ENCODE peak calls at places on chromosome 5, in eight cellular contexts. M is sigmoid colon; Y is IMR-90; D is AG08396; E is activated T-helper 9 cell treated with anti-CD3 and anti-CD28 coated beads, Interleukin-2, amount 50 U/mL, for 16 hours; O is activated T-cell treated with anti-CD3 and anti-CD28 coated beads, Interleukin-2, amount 50 U/mL, for 24 hours; L is GM23248; B is A172. X is an unnamed sample.
A peak's percentile ranks its signal among the peaks of the same experiment; 100 is the strongest.

GRCh38 chr5:78659714-78660113 is 11.1 kb upstream of the LHFPL2 start:
- DNase-seq in E (no peak), O (no peak), D (no peak), Y (peak; percentile 91), L (no peak), M (no peak), B (peak; percentile 63), X (no peak)

GRCh38 chr5:40238066-40238745 is 441.5 kb upstream of the PTGER4 start:
- DNase-seq in L (peak; percentile 38), Y (no peak), B (no peak), D (no peak), E (no peak), O (no peak), M (no peak), X (no peak)

GRCh38 chr5:14900661-14901461 is 29.3 kb upstream of the ANKH start:
- DNase-seq in O (no peak), L (peak; percentile 83), D (peak; percentile 43), B (no peak), E (no peak), M (no peak), Y (peak; percentile 86), X (peak; percentile 81)

GRCh38 chr5:57366744-57367143 is 115.9 kb downstream of the ACTBL2 start:
- DNase-seq in Y (peak; percentile 28), L (peak; percentile 64), B (peak; percentile 89), O (no peak), D (peak; percentile 28), E (no peak), M (no peak), X (no peak)

GRCh38 chr5:90111354-90112070 is 298.0 kb downstream of the CETN3 start:
- DNase-seq in Y (no peak), B (no peak), E (no peak), L (peak; percentile 6), O (no peak), D (no peak), M (no peak), X (no peak)

GRCh38 chr5:132392411-132392810 is 22.9 kb downstream of the SLC22A5 start:
- DNase-seq in E (no peak), L (no peak), Y (no peak), D (no peak), O (no peak), M (no peak), B (no peak), X (no peak)

GRCh38 chr5:104179057-104179456 is 616.5 kb upstream of the NUDT12 start:
- DNase-seq in Y (peak; percentile 63), E (no peak), D (peak; percentile 23), M (no peak), B (peak; percentile 89), O (no peak), L (peak; percentile 40), X (peak; percentile 60)

GRCh38 chr5:143887901-143888648 is 76.1 kb downstream of the HMHB1 start:
- DNase-seq in B (peak; percentile 79), E (no peak), D (peak; percentile 40), M (no peak), L (peak; percentile 91), O (no peak), Y (peak; percentile 75), X (peak; percentile 57)

GRCh38 chr5:149434162-149435014 is 55.3 kb upstream of the IL17B start:
- DNase-seq in E (peak; percentile 20), M (peak; percentile 90), L (peak; percentile 69), D (peak; percentile 77), B (peak; percentile 73), Y (peak; percentile 82), O (peak; percentile 65), X (peak; percentile 95)

GRCh38 chr5:54654211-54654610 is 136.7 kb downstream of the SNX18 start:
- DNase-seq in L (peak; percentile 18), O (no peak), M (no peak), Y (peak; percentile 18), E (no peak), B (no peak), D (no peak), X (no peak)

GRCh38 chr5:74510476-74510875 is 130.1 kb downstream of the ENC1 start:
- DNase-seq in L (peak; percentile 37), E (no peak), M (no peak), Y (no peak), D (no peak), O (no peak), B (no peak), X (peak; percentile 49)

GRCh38 chr5:11182441-11183080 is 421.5 kb upstream of the DAP start:
- DNase-seq in D (peak; percentile 45), O (no peak), E (no peak), L (peak; percentile 66), Y (peak; percentile 47), B (peak; percentile 22), M (no peak), X (no peak)

GRCh38 chr5:126811515-126812198 is 34.7 kb downstream of the LMNB1 start:
- DNase-seq in D (peak; percentile 8), O (no peak), M (no peak), E (no peak), Y (peak; percentile 80), B (peak; percentile 88), L (peak; percentile 68), X (peak; percentile 1)

GRCh38 chr5:106380736-106381135 is 1290.0 kb downstream of the EFNA5 start:
- DNase-seq in B (peak; percentile 49), O (no peak), D (no peak), E (no peak), L (peak; percentile 25), M (no peak), Y (peak; percentile 85), X (no peak)

GRCh38 chr5:57032151-57032551 is 80.2 kb upstream of the MIER3 start:
- DNase-seq in Y (no peak), E (no peak), O (no peak), L (no peak), B (peak; percentile 47), D (no peak), M (no peak), X (no peak)

GRCh38 chr5:35436441-35437057 is 181.1 kb upstream of the SPEF2 start:
- DNase-seq in B (peak; percentile 46), L (peak; percentile 64), Y (peak; percentile 22), E (no peak), D (peak; percentile 12), M (no peak), O (no peak), X (no peak)

GRCh38 chr5:135085133-135085935 is 51.3 kb upstream of the PITX1 start:
- DNase-seq in D (peak; percentile 41), L (peak; percentile 37), B (peak; percentile 57), Y (peak; percentile 23), M (peak; percentile 35), E (no peak), O (no peak), X (peak; percentile 91)

GRCh38 chr5:51518607-51519006 is 135.4 kb downstream of the ISL1 start:
- DNase-seq in Y (no peak), B (no peak), L (no peak), O (no peak), M (no peak), E (no peak), D (no peak), X (no peak)

GRCh38 chr5:92594031-92594430 is 987.0 kb downstream of the NR2F1-AS1 start:
- DNase-seq in L (no peak), Y (no peak), M (no peak), D (no peak), B (no peak), O (no peak), E (no peak), X (no peak)

GRCh38 chr5:15354011-15354410 is 146.0 kb upstream of the FBXL7 start:
- DNase-seq in D (no peak), B (no peak), O (no peak), Y (no peak), E (no peak), L (no peak), M (no peak), X (no peak)

GRCh38 chr5:78232163-78232562 is 62.3 kb downstream of the AP3B1 start:
- DNase-seq in M (no peak), Y (no peak), B (no peak), L (no peak), D (no peak), O (no peak), E (no peak), X (no peak)

GRCh38 chr5:14715481-14715880 is 51.0 kb downstream of the OTULIN start:
- DNase-seq in Y (peak; percentile 54), L (peak; percentile 27), D (no peak), B (no peak), M (no peak), E (no peak), O (no peak), X (no peak)

GRCh38 chr5:97489010-97489840 is 306.2 kb upstream of the RIOK2 start:
- DNase-seq in M (no peak), L (no peak), Y (no peak), E (no peak), O (no peak), B (no peak), D (no peak), X (no peak)

GRCh38 chr5:150608991-150609390 is 31.5 kb upstream of the SYNPO start:
- DNase-seq in M (no peak), E (no peak), O (no peak), Y (no peak), B (no peak), L (no peak), D (no peak), X (no peak)

GRCh38 chr5:176693477-176693851 is 46.2 kb downstream of the TSPAN17 start:
- DNase-seq in E (no peak), M (no peak), D (no peak), B (no peak), O (no peak), Y (no peak), L (no peak), X (no peak)

GRCh38 chr5:181283347-181283746 is 22.4 kb upstream of the TRIM52 start:
- DNase-seq in M (no peak), B (no peak), L (no peak), O (no peak), Y (no peak), D (no peak), E (no peak), X (no peak)

GRCh38 chr5:37533851-37534250 is 154.7 kb downstream of the WDR70 start:
- DNase-seq in B (peak; percentile 61), Y (peak; percentile 64), D (no peak), O (no peak), L (peak; percentile 48), E (no peak), M (no peak), X (no peak)